ENCODE peak calls at places on chromosomes 13 and 19, in six cellular contexts. One of them, this sample, is unnamed. For H3K4me1, the result is how much of the 10 kb centered on the place peaks cover.

GRCh38 chr13:35672611-35673010 is 196.1 kb upstream of the MAB21L1 start:
- DNase-seq in mucosa of descending colon: no peak
- DNase-seq in DND-41: no peak
- DNase-seq in ascending aorta: no peak
- DNase-seq in neural progenitor cell: no peak
- DNase-seq in effector memory CD4-positive, alpha-beta T cell: no peak
- DNase-seq in this sample: no peak

GRCh38 chr13:99991806-99992242 is 10.2 kb downstream of the ZIC2 start:
- DNase-seq in mucosa of descending colon: no peak
- DNase-seq in DND-41: no peak
- DNase-seq in ascending aorta: no peak
- DNase-seq in neural progenitor cell: peak
- DNase-seq in effector memory CD4-positive, alpha-beta T cell: no peak
- DNase-seq in this sample: no peak

GRCh38 chr13:60372141-60372540 is 24.9 kb upstream of the TDRD3 start:
- DNase-seq in mucosa of descending colon: no peak
- DNase-seq in DND-41: no peak
- DNase-seq in ascending aorta: no peak
- DNase-seq in neural progenitor cell: no peak
- DNase-seq in effector memory CD4-positive, alpha-beta T cell: no peak
- DNase-seq in this sample: no peak

GRCh38 chr13:42762917-42763316 is 18.5 kb upstream of the FAM216B start:
- DNase-seq in mucosa of descending colon: no peak
- DNase-seq in DND-41: no peak
- DNase-seq in ascending aorta: no peak
- DNase-seq in neural progenitor cell: no peak
- DNase-seq in effector memory CD4-positive, alpha-beta T cell: no peak
- DNase-seq in this sample: no peak

GRCh38 chr13:26037302-26037701 is 14.5 kb downstream of the SHISA2 start:
- DNase-seq in mucosa of descending colon: no peak
- DNase-seq in DND-41: peak
- DNase-seq in ascending aorta: no peak
- DNase-seq in neural progenitor cell: peak
- DNase-seq in effector memory CD4-positive, alpha-beta T cell: no peak
- DNase-seq in this sample: no peak

GRCh38 chr13:76825415-76825814 is 60.8 kb downstream of the KCTD12 start:
- DNase-seq in mucosa of descending colon: no peak
- DNase-seq in DND-41: no peak
- DNase-seq in ascending aorta: no peak
- DNase-seq in neural progenitor cell: no peak
- DNase-seq in effector memory CD4-positive, alpha-beta T cell: no peak
- DNase-seq in this sample: no peak

GRCh38 chr19:46766569-46767317 is 20.5 kb upstream of the STRN4 start:
- DNase-seq in mucosa of descending colon: peak
- DNase-seq in DND-41: peak
- DNase-seq in ascending aorta: no peak
- DNase-seq in neural progenitor cell: peak
- DNase-seq in effector memory CD4-positive, alpha-beta T cell: peak
- DNase-seq in this sample: peak

GRCh38 chr19:9474975-9475374 is 23.4 kb downstream of the ZNF560 start:
- DNase-seq in mucosa of descending colon: no peak
- DNase-seq in DND-41: no peak
- DNase-seq in ascending aorta: no peak
- DNase-seq in neural progenitor cell: no peak
- DNase-seq in effector memory CD4-positive, alpha-beta T cell: no peak
- DNase-seq in this sample: no peak

GRCh38 chr19:3655402-3656072 is 28.9 kb upstream of the CACTIN start:
- DNase-seq in mucosa of descending colon: no peak
- DNase-seq in DND-41: no peak
- DNase-seq in ascending aorta: no peak
- DNase-seq in neural progenitor cell: no peak
- DNase-seq in effector memory CD4-positive, alpha-beta T cell: no peak
- DNase-seq in this sample: no peak

GRCh38 chr19:34254552-34255432 is at the start of gene GARRE1:
- DNase-seq in mucosa of descending colon: peak
- DNase-seq in DND-41: peak
- DNase-seq in ascending aorta: no peak
- DNase-seq in neural progenitor cell: peak
- DNase-seq in effector memory CD4-positive, alpha-beta T cell: peak
- DNase-seq in this sample: peak

GRCh38 chr13:113489171-113489548 is 1.4 kb downstream of the DCUN1D2 start:
- DNase-seq in mucosa of descending colon: no peak
- DNase-seq in DND-41: no peak
- DNase-seq in ascending aorta: no peak
- DNase-seq in neural progenitor cell: peak
- DNase-seq in effector memory CD4-positive, alpha-beta T cell: no peak
- DNase-seq in this sample: no peak

GRCh38 chr19:9671654-9672053 is 3.2 kb downstream of the ZNF562 start:
- DNase-seq in mucosa of descending colon: no peak
- DNase-seq in DND-41: no peak
- DNase-seq in ascending aorta: no peak
- DNase-seq in neural progenitor cell: no peak
- DNase-seq in effector memory CD4-positive, alpha-beta T cell: no peak
- DNase-seq in this sample: no peak

GRCh38 chr19:6108721-6109633 is 1.3 kb downstream of the RFX2 start:
- DNase-seq in mucosa of descending colon: peak
- DNase-seq in DND-41: peak
- DNase-seq in ascending aorta: peak
- DNase-seq in neural progenitor cell: peak
- DNase-seq in effector memory CD4-positive, alpha-beta T cell: peak
- DNase-seq in this sample: peak

GRCh38 chr19:10431254-10431942 is 11.1 kb downstream of the PDE4A start:
- DNase-seq in mucosa of descending colon: peak
- DNase-seq in DND-41: peak
- DNase-seq in ascending aorta: no peak
- DNase-seq in neural progenitor cell: no peak
- DNase-seq in effector memory CD4-positive, alpha-beta T cell: peak
- DNase-seq in this sample: peak

GRCh38 chr19:13554506-13555235 is 48.4 kb upstream of the CACNA1A start:
- DNase-seq in mucosa of descending colon: no peak
- DNase-seq in DND-41: no peak
- DNase-seq in ascending aorta: no peak
- DNase-seq in neural progenitor cell: no peak
- DNase-seq in effector memory CD4-positive, alpha-beta T cell: no peak
- DNase-seq in this sample: no peak

GRCh38 chr13:29402168-29402621 is 193.3 kb downstream of the SLC7A1 start:
- DNase-seq in mucosa of descending colon: no peak
- DNase-seq in DND-41: peak
- DNase-seq in ascending aorta: no peak
- DNase-seq in neural progenitor cell: no peak
- DNase-seq in effector memory CD4-positive, alpha-beta T cell: no peak
- DNase-seq in this sample: no peak

GRCh38 chr19:32201661-32202060 is 143.7 kb upstream of the ZNF507 start:
- DNase-seq in mucosa of descending colon: no peak
- DNase-seq in DND-41: peak
- DNase-seq in ascending aorta: no peak
- DNase-seq in neural progenitor cell: peak
- DNase-seq in effector memory CD4-positive, alpha-beta T cell: no peak
- DNase-seq in this sample: no peak

GRCh38 chr13:50838031-50838430 is 5.5 kb downstream of the DLEU7 start:
- DNase-seq in mucosa of descending colon: no peak
- DNase-seq in DND-41: no peak
- DNase-seq in ascending aorta: no peak
- DNase-seq in neural progenitor cell: no peak
- DNase-seq in effector memory CD4-positive, alpha-beta T cell: no peak
- DNase-seq in this sample: no peak

GRCh38 chr19:19384486-19384885 is 21.0 kb upstream of the GATAD2A start:
- DNase-seq in mucosa of descending colon: no peak
- DNase-seq in DND-41: no peak
- DNase-seq in ascending aorta: no peak
- DNase-seq in neural progenitor cell: no peak
- DNase-seq in effector memory CD4-positive, alpha-beta T cell: no peak
- DNase-seq in this sample: no peak

GRCh38 chr19:19385131-19385899 is 20.2 kb upstream of the GATAD2A start:
- DNase-seq in mucosa of descending colon: peak
- DNase-seq in DND-41: peak
- DNase-seq in ascending aorta: peak
- DNase-seq in neural progenitor cell: peak
- DNase-seq in effector memory CD4-positive, alpha-beta T cell: peak
- DNase-seq in this sample: peak

GRCh38 chr19:19385900-19386339 is 19.6 kb upstream of the GATAD2A start:
- DNase-seq in mucosa of descending colon: no peak
- DNase-seq in DND-41: peak
- DNase-seq in ascending aorta: no peak
- DNase-seq in neural progenitor cell: no peak
- DNase-seq in effector memory CD4-positive, alpha-beta T cell: no peak
- DNase-seq in this sample: no peak

GRCh38 chr19:19387108-19387507 is 18.4 kb upstream of the GATAD2A start:
- DNase-seq in mucosa of descending colon: no peak
- DNase-seq in DND-41: no peak
- DNase-seq in ascending aorta: no peak
- DNase-seq in neural progenitor cell: no peak
- DNase-seq in effector memory CD4-positive, alpha-beta T cell: no peak
- DNase-seq in this sample: no peak

GRCh38 chr19:19386373-19386869 is 19.1 kb upstream of the GATAD2A start:
- DNase-seq in mucosa of descending colon: peak
- DNase-seq in DND-41: no peak
- DNase-seq in ascending aorta: no peak
- DNase-seq in neural progenitor cell: no peak
- DNase-seq in effector memory CD4-positive, alpha-beta T cell: peak
- DNase-seq in this sample: no peak
- H3K4me1 ChIP-seq in mucosa of descending colon: under half
- H3K4me1 ChIP-seq in DND-41: half or more
- H3K4me1 ChIP-seq in ascending aorta: under half
- H3K4me1 ChIP-seq in neural progenitor cell: under half
- H3K4me1 ChIP-seq in effector memory CD4-positive, alpha-beta T cell: under half
- H3K4me1 ChIP-seq in this sample: half or more

GRCh38 chr19:29945017-29945416 is 3.0 kb downstream of the URI1 start:
- DNase-seq in mucosa of descending colon: no peak
- DNase-seq in DND-41: no peak
- DNase-seq in ascending aorta: no peak
- DNase-seq in neural progenitor cell: no peak
- DNase-seq in effector memory CD4-positive, alpha-beta T cell: no peak
- DNase-seq in this sample: no peak

GRCh38 chr19:29944415-29945012 is 2.5 kb downstream of the URI1 start:
- DNase-seq in mucosa of descending colon: no peak
- DNase-seq in DND-41: no peak
- DNase-seq in ascending aorta: no peak
- DNase-seq in neural progenitor cell: no peak
- DNase-seq in effector memory CD4-positive, alpha-beta T cell: no peak
- DNase-seq in this sample: no peak

GRCh38 chr19:29946645-29947044 is 4.6 kb downstream of the URI1 start:
- DNase-seq in mucosa of descending colon: no peak
- DNase-seq in DND-41: no peak
- DNase-seq in ascending aorta: no peak
- DNase-seq in neural progenitor cell: no peak
- DNase-seq in effector memory CD4-positive, alpha-beta T cell: no peak
- DNase-seq in this sample: no peak

GRCh38 chr19:29945433-29945832 is 3.4 kb downstream of the URI1 start:
- DNase-seq in mucosa of descending colon: no peak
- DNase-seq in DND-41: no peak
- DNase-seq in ascending aorta: no peak
- DNase-seq in neural progenitor cell: no peak
- DNase-seq in effector memory CD4-positive, alpha-beta T cell: no peak
- DNase-seq in this sample: no peak

DNA sequence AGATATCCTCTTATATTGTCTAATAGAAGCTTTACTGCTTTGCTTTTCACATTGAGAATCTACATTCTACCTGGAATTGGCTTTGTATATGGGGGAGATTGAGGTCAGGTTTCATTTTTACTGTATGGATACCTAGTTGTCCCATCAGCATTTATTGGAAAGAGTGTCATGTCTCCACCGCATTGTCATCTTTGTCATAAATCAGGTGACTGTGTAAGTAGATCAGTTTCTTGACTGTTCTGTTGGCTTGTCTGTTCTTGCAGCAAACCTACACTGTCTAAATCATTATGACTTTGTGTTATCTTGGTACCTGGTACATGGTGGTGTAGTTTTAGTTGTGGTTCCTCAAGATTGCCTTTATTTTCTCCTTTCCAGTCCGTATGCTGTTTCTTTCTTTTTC is 5.8 kb downstream of the URI1 start:
- DNase-seq in mucosa of descending colon: no peak
- DNase-seq in DND-41: no peak
- DNase-seq in ascending aorta: no peak
- DNase-seq in neural progenitor cell: no peak
- DNase-seq in effector memory CD4-positive, alpha-beta T cell: no peak
- DNase-seq in this sample: no peak
- H3K4me1 ChIP-seq in mucosa of descending colon: under half
- H3K4me1 ChIP-seq in DND-41: under half
- H3K4me1 ChIP-seq in ascending aorta: under half
- H3K4me1 ChIP-seq in neural progenitor cell: under half
- H3K4me1 ChIP-seq in effector memory CD4-positive, alpha-beta T cell: under half
- H3K4me1 ChIP-seq in this sample: half or more

GRCh38 chr13:48144413-48145035 is 49.6 kb upstream of the MED4 start:
- DNase-seq in mucosa of descending colon: no peak
- DNase-seq in DND-41: no peak
- DNase-seq in ascending aorta: peak
- DNase-seq in neural progenitor cell: no peak
- DNase-seq in effector memory CD4-positive, alpha-beta T cell: no peak
- DNase-seq in this sample: no peak
- H3K4me1 ChIP-seq in mucosa of descending colon: under half
- H3K4me1 ChIP-seq in DND-41: under half
- H3K4me1 ChIP-seq in ascending aorta: under half
- H3K4me1 ChIP-seq in neural progenitor cell: under half
- H3K4me1 ChIP-seq in effector memory CD4-positive, alpha-beta T cell: under half
- H3K4me1 ChIP-seq in this sample: under half

GRCh38 chr13:41652735-41653361 is 195.5 kb downstream of the RGCC start:
- DNase-seq in mucosa of descending colon: no peak
- DNase-seq in DND-41: peak
- DNase-seq in ascending aorta: no peak
- DNase-seq in neural progenitor cell: peak
- DNase-seq in effector memory CD4-positive, alpha-beta T cell: peak
- DNase-seq in this sample: peak
- H3K4me1 ChIP-seq in mucosa of descending colon: under half
- H3K4me1 ChIP-seq in DND-41: under half
- H3K4me1 ChIP-seq in ascending aorta: under half
- H3K4me1 ChIP-seq in neural progenitor cell: under half
- H3K4me1 ChIP-seq in effector memory CD4-positive, alpha-beta T cell: under half
- H3K4me1 ChIP-seq in this sample: under half

DNA sequence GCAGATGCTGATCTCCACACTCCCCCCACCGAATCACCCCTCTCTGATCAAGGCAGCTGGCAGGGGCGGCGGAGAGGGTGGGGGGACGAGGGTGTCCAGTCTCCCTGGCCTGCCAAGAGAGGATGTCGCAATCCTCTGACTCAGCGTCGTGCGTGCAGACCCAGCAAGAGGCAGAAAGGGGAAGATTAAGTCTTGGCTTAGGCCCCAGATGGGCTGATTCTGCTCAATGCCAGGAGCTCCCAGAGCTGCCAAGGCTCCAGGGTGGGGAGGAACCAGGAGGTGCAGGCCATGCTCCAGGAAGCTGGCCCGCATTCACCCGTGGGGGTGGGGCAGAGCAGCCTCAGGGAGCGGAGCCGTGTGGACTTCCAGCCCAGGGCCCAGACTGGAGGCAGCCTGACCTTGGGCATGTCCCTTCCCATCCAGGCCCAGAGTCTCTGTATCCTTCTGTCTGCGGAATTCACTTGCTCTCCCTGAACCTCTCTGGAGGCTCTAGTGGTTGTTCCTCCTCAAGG is 6.6 kb upstream of the BCL3 start:
- DNase-seq in mucosa of descending colon: peak
- DNase-seq in DND-41: no peak
- DNase-seq in ascending aorta: peak
- DNase-seq in neural progenitor cell: peak
- DNase-seq in effector memory CD4-positive, alpha-beta T cell: no peak
- DNase-seq in this sample: no peak
- H3K4me1 ChIP-seq in mucosa of descending colon: half or more
- H3K4me1 ChIP-seq in DND-41: under half
- H3K4me1 ChIP-seq in ascending aorta: under half
- H3K4me1 ChIP-seq in neural progenitor cell: under half
- H3K4me1 ChIP-seq in effector memory CD4-positive, alpha-beta T cell: under half
- H3K4me1 ChIP-seq in this sample: under half